ENCODE peak calls at places on chromosome 9, in six cellular contexts. One of them, this sample, is unnamed.

GRCh38 chr9:4973246-4973645 is 11.8 kb upstream of the JAK2 start:
- DNase-seq in adipocyte: no peak
- DNase-seq in fibroblast of pulmonary artery: no peak
- DNase-seq in GM12878: no peak
- DNase-seq in pancreas: no peak
- DNase-seq in IMR-90: peak
- DNase-seq in this sample: no peak

GRCh38 chr9:101165131-101165530 is 136.6 kb downstream of the PLPPR1 start:
- DNase-seq in IMR-90: no peak
- DNase-seq in fibroblast of pulmonary artery: no peak
- DNase-seq in adipocyte: no peak
- DNase-seq in pancreas: no peak
- DNase-seq in GM12878: no peak
- DNase-seq in this sample: no peak

GRCh38 chr9:106069241-106069640 is 374.9 kb downstream of the TMEM38B start:
- DNase-seq in pancreas: no peak
- DNase-seq in GM12878: no peak
- DNase-seq in adipocyte: no peak
- DNase-seq in IMR-90: no peak
- DNase-seq in fibroblast of pulmonary artery: no peak
- DNase-seq in this sample: no peak

GRCh38 chr9:86854898-86855523 is 92.3 kb downstream of the GAS1 start:
- DNase-seq in pancreas: peak
- DNase-seq in IMR-90: peak
- DNase-seq in fibroblast of pulmonary artery: peak
- DNase-seq in adipocyte: peak
- DNase-seq in GM12878: no peak
- DNase-seq in this sample: peak

GRCh38 chr9:100774326-100774725 is 196.4 kb downstream of the CAVIN4 start:
- DNase-seq in fibroblast of pulmonary artery: no peak
- DNase-seq in adipocyte: no peak
- DNase-seq in GM12878: no peak
- DNase-seq in IMR-90: no peak
- DNase-seq in pancreas: no peak
- DNase-seq in this sample: no peak

GRCh38 chr9:110623462-110624025 is 44.0 kb upstream of the SVEP1 start:
- DNase-seq in IMR-90: peak
- DNase-seq in pancreas: no peak
- DNase-seq in fibroblast of pulmonary artery: peak
- DNase-seq in GM12878: peak
- DNase-seq in adipocyte: peak
- DNase-seq in this sample: peak

GRCh38 chr9:113559834-113560620 is 96.5 kb downstream of the RGS3 start:
- DNase-seq in fibroblast of pulmonary artery: no peak
- DNase-seq in GM12878: no peak
- DNase-seq in adipocyte: no peak
- DNase-seq in IMR-90: no peak
- DNase-seq in pancreas: peak
- DNase-seq in this sample: no peak

GRCh38 chr9:136973618-136974617 is 3.4 kb upstream of the PTGDS start:
- DNase-seq in adipocyte: no peak
- DNase-seq in GM12878: no peak
- DNase-seq in fibroblast of pulmonary artery: no peak
- DNase-seq in pancreas: no peak
- DNase-seq in IMR-90: no peak
- DNase-seq in this sample: no peak

GRCh38 chr9:96031366-96031824 is 155.9 kb downstream of the ERCC6L2 start:
- DNase-seq in pancreas: peak
- DNase-seq in GM12878: no peak
- DNase-seq in IMR-90: no peak
- DNase-seq in adipocyte: peak
- DNase-seq in fibroblast of pulmonary artery: no peak
- DNase-seq in this sample: no peak

GRCh38 chr9:28678097-28678496 is 1104.8 kb upstream of the C9orf72 start:
- DNase-seq in GM12878: no peak
- DNase-seq in IMR-90: no peak
- DNase-seq in adipocyte: no peak
- DNase-seq in pancreas: no peak
- DNase-seq in fibroblast of pulmonary artery: no peak
- DNase-seq in this sample: no peak

GRCh38 chr9:131960805-131961495 is 118.7 kb downstream of the MED27 start:
- DNase-seq in GM12878: no peak
- DNase-seq in IMR-90: no peak
- DNase-seq in fibroblast of pulmonary artery: no peak
- DNase-seq in adipocyte: no peak
- DNase-seq in pancreas: no peak
- DNase-seq in this sample: peak

GRCh38 chr9:38046669-38047300 is 22.2 kb downstream of the SHB start:
- DNase-seq in adipocyte: peak
- DNase-seq in fibroblast of pulmonary artery: peak
- DNase-seq in GM12878: no peak
- DNase-seq in pancreas: peak
- DNase-seq in IMR-90: peak
- DNase-seq in this sample: no peak

GRCh38 chr9:122580360-122580759 is 2.8 kb downstream of the OR1L8 start:
- DNase-seq in adipocyte: peak
- DNase-seq in fibroblast of pulmonary artery: peak
- DNase-seq in GM12878: no peak
- DNase-seq in IMR-90: peak
- DNase-seq in pancreas: no peak
- DNase-seq in this sample: peak

GRCh38 chr9:116267021-116267420 is 113.4 kb downstream of the PAPPA start:
- DNase-seq in fibroblast of pulmonary artery: no peak
- DNase-seq in adipocyte: peak
- DNase-seq in pancreas: no peak
- DNase-seq in IMR-90: peak
- DNase-seq in GM12878: no peak
- DNase-seq in this sample: no peak

GRCh38 chr9:106920701-106921283 is 57.8 kb downstream of the ZNF462 start:
- DNase-seq in GM12878: no peak
- DNase-seq in pancreas: no peak
- DNase-seq in IMR-90: peak
- DNase-seq in adipocyte: peak
- DNase-seq in fibroblast of pulmonary artery: peak
- DNase-seq in this sample: peak

GRCh38 chr9:86892576-86892975 is 54.7 kb downstream of the GAS1 start:
- DNase-seq in IMR-90: peak
- DNase-seq in fibroblast of pulmonary artery: peak
- DNase-seq in GM12878: no peak
- DNase-seq in adipocyte: no peak
- DNase-seq in pancreas: no peak
- DNase-seq in this sample: no peak

GRCh38 chr9:116155700-116156045 is 2.1 kb downstream of the PAPPA start:
- DNase-seq in IMR-90: peak
- DNase-seq in adipocyte: peak
- DNase-seq in GM12878: no peak
- DNase-seq in fibroblast of pulmonary artery: no peak
- DNase-seq in pancreas: no peak
- DNase-seq in this sample: no peak

GRCh38 chr9:94805585-94805984 is 79.1 kb downstream of the AOPEP start:
- DNase-seq in pancreas: no peak
- DNase-seq in GM12878: peak
- DNase-seq in fibroblast of pulmonary artery: peak
- DNase-seq in IMR-90: peak
- DNase-seq in adipocyte: peak
- DNase-seq in this sample: peak

GRCh38 chr9:33273266-33273971 is 8.6 kb downstream of the CHMP5 start:
- DNase-seq in IMR-90: peak
- DNase-seq in pancreas: no peak
- DNase-seq in fibroblast of pulmonary artery: no peak
- DNase-seq in adipocyte: no peak
- DNase-seq in GM12878: no peak
- DNase-seq in this sample: no peak

GRCh38 chr9:19130436-19130835 is 3.1 kb upstream of the PLIN2 start:
- DNase-seq in IMR-90: no peak
- DNase-seq in pancreas: no peak
- DNase-seq in fibroblast of pulmonary artery: no peak
- DNase-seq in adipocyte: no peak
- DNase-seq in GM12878: no peak
- DNase-seq in this sample: no peak

GRCh38 chr9:114592356-114592755 is 4.8 kb downstream of the ATP6V1G1 start:
- DNase-seq in IMR-90: peak
- DNase-seq in adipocyte: peak
- DNase-seq in fibroblast of pulmonary artery: peak
- DNase-seq in pancreas: no peak
- DNase-seq in GM12878: no peak
- DNase-seq in this sample: no peak

GRCh38 chr9:108041551-108041950 is 552.0 kb upstream of the KLF4 start:
- DNase-seq in adipocyte: peak
- DNase-seq in IMR-90: peak
- DNase-seq in GM12878: no peak
- DNase-seq in fibroblast of pulmonary artery: peak
- DNase-seq in pancreas: no peak
- DNase-seq in this sample: peak

GRCh38 chr9:80571953-80572352 is 1000.2 kb downstream of the TLE4 start:
- DNase-seq in GM12878: no peak
- DNase-seq in IMR-90: no peak
- DNase-seq in adipocyte: no peak
- DNase-seq in fibroblast of pulmonary artery: no peak
- DNase-seq in pancreas: no peak
- DNase-seq in this sample: no peak

GRCh38 chr9:104326912-104327311 is 177.2 kb upstream of the OR13F1 start:
- DNase-seq in adipocyte: no peak
- DNase-seq in GM12878: no peak
- DNase-seq in pancreas: no peak
- DNase-seq in fibroblast of pulmonary artery: no peak
- DNase-seq in IMR-90: no peak
- DNase-seq in this sample: no peak

DNA sequence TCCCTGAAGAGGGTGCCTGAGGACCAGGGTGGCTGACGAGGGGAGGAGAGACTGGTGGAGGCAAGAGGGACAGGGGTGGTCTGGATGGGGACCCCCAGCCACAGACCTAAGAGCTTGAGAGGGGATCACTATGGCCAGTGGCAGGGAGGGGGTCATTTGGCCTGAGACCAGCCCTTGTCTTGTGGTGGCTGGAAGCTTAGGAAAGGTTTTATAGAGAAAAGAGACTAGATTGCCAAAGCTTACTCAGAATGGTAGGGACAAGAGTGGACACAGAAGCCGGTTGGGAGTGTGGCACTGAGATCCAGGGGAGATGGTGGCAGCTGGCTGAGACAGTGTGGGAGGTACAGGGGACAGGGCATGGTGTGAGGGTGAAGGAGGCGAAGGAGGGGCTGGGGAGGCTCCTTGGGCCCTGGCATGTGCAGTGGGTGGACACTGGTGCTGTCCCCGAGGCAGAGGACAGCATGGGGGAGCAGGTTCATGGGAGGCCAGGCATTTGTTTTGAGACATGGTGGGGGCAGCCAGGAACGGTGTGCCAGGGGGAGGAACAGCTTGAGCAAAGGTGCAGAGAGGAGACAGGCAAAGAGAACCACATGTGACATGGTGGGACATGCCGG is 123.0 kb downstream of the C9orf50 start:
- DNase-seq in pancreas: peak
- DNase-seq in adipocyte: peak
- DNase-seq in GM12878: no peak
- DNase-seq in IMR-90: no peak
- DNase-seq in fibroblast of pulmonary artery: no peak
- DNase-seq in this sample: no peak
- H3K4me3 ChIP-seq in pancreas: peak
- H3K4me3 ChIP-seq in adipocyte: peak
- H3K4me3 ChIP-seq in GM12878: no peak
- H3K4me3 ChIP-seq in IMR-90: peak
- H3K4me3 ChIP-seq in fibroblast of pulmonary artery: peak
- H3K4me3 ChIP-seq in this sample: peak

DNA sequence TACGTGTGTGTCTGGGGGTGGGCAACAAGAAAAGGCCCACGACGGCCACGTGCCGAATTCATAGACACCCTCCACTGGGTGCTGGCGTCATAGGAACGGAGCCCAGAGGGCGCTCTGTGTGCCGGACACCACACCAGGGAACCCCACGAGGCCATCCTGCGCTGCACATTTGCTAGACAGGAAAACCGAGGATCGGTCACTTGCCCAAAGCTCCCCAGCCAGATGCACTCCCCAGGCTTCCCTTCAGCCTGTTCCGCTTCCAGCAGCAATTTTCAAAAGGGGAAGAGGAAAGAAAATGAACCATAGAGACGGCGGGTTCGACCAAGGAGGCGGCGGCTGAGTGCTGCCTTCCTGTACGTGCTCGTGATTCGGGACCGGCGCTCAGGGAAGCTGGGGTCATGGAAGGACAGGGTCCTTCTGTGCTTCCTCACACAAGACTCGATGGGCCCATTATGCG is 124.5 kb upstream of the SARDH start:
- DNase-seq in fibroblast of pulmonary artery: no peak
- DNase-seq in IMR-90: no peak
- DNase-seq in adipocyte: no peak
- DNase-seq in GM12878: no peak
- DNase-seq in pancreas: no peak
- DNase-seq in this sample: no peak
- H3K4me3 ChIP-seq in fibroblast of pulmonary artery: no peak
- H3K4me3 ChIP-seq in IMR-90: no peak
- H3K4me3 ChIP-seq in adipocyte: peak
- H3K4me3 ChIP-seq in GM12878: no peak
- H3K4me3 ChIP-seq in pancreas: no peak
- H3K4me3 ChIP-seq in this sample: no peak

DNA sequence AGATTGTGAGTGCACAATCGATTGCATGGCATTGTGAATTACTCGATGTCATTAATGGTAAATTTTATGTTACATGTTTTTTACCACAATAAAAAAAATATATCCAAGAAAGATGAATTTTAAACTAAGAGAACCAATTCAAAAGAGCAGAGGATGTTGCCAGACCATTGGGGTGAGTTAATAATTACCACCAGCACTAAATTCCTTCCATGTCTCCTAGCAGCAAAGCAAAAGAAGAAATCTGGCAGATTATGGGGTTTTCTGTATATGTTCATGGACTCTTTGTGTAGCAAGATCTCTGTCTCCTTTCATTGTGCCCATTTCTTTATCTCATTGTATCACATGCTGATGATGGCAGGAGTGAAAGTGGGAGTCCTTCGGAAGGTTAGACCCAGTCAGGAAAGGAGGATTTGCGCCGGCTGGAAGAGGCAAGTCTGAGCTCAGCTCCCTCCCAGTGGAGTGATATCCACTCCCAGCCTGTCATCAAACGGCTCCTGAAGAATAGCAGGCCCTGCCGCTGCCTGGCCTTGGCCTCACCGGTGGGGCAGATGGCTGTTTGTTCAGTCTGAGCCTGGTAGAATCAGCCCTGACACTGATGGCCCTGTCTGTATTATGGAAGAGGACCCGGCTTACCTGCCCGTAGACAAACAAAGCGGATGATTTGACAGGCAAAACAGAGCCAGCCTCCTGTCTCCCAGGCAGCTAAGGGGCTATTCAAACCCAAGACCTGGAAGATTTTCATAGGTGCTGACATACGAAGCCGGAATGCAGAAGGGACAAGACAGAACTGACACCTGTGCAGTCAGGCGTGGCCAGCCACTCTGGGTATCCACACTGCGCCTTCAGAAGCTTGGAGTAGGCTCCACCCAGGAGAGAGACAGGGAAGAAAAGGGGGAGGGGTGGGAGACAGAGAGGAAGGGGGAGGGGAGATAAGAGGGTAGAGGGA is 21.9 kb upstream of the FOXE1 start:
- DNase-seq in fibroblast of pulmonary artery: no peak
- DNase-seq in pancreas: no peak
- DNase-seq in GM12878: no peak
- DNase-seq in IMR-90: no peak
- DNase-seq in adipocyte: no peak
- DNase-seq in this sample: no peak
- H3K4me3 ChIP-seq in fibroblast of pulmonary artery: no peak
- H3K4me3 ChIP-seq in pancreas: no peak
- H3K4me3 ChIP-seq in GM12878: no peak
- H3K4me3 ChIP-seq in IMR-90: no peak
- H3K4me3 ChIP-seq in adipocyte: no peak
- H3K4me3 ChIP-seq in this sample: peak

GRCh38 chr9:133635903-133636531 is at the start of gene DBH:
- DNase-seq in pancreas: peak
- DNase-seq in fibroblast of pulmonary artery: no peak
- DNase-seq in IMR-90: no peak
- DNase-seq in adipocyte: no peak
- DNase-seq in GM12878: no peak
- DNase-seq in this sample: no peak
- H3K4me3 ChIP-seq in pancreas: no peak
- H3K4me3 ChIP-seq in fibroblast of pulmonary artery: no peak
- H3K4me3 ChIP-seq in IMR-90: no peak
- H3K4me3 ChIP-seq in adipocyte: no peak
- H3K4me3 ChIP-seq in GM12878: no peak
- H3K4me3 ChIP-seq in this sample: no peak

This sample was measured in epithelial cell of proximal tubule.